ENCODE peak calls at places on chromosomes 12 and 14, in six cellular contexts. L is cardiac fibroblast, G is ovary, K is fibroblast of lung, P is uterus, J is pancreas. E is an unnamed sample.

GRCh38 chr12:48183876-48184548 is 568 bp downstream of the CCDC184 start:
- DNase-seq in P (no peak), G (peak; percentile 37), L (no peak), J (peak; percentile 80), K (no peak), E (no peak)

GRCh38 chr14:73242274-73242960 is 5.1 kb downstream of the PAPLN start:
- DNase-seq in K (no peak), L (peak; percentile 28), J (no peak), G (no peak), P (no peak), E (peak; percentile 69)

GRCh38 chr12:93851245-93851665 is 174.1 kb downstream of the CRADD start:
- DNase-seq in J (no peak), L (no peak), K (no peak), G (no peak), P (no peak), E (no peak)

GRCh38 chr14:79820866-79821535 is 390.3 kb downstream of the DIO2 start:
- DNase-seq in K (no peak), L (no peak), P (no peak), J (no peak), G (no peak), E (peak; percentile 48)

GRCh38 chr12:57272337-57273151 is 21.6 kb upstream of the STAC3 start:
- DNase-seq in G (no peak), P (no peak), K (peak; percentile 57), L (peak; percentile 47), J (no peak), E (peak; percentile 44)

GRCh38 chr14:90544566-90544965 is 147.7 kb downstream of the CALM1 start:
- DNase-seq in P (no peak), K (no peak), L (no peak), G (no peak), J (no peak), E (no peak)

GRCh38 chr14:34301107-34301734 is 160.8 kb downstream of the SPTSSA start:
- DNase-seq in G (no peak), P (peak; percentile 16), K (peak; percentile 37), J (no peak), L (peak; percentile 28), E (peak; percentile 58)

GRCh38 chr12:69698769-69699540 is at the start of gene BEST3:
- DNase-seq in J (no peak), G (no peak), L (no peak), K (no peak), P (no peak), E (no peak)

GRCh38 chr14:23207146-23207540 is 23.7 kb upstream of the SLC7A8 start:
- DNase-seq in P (no peak), J (no peak), G (no peak), L (no peak), K (no peak), E (no peak)

GRCh38 chr14:62189698-62190097 is 427.5 kb downstream of the SNAPC1 start:
- DNase-seq in P (no peak), G (no peak), L (peak; percentile 25), J (no peak), K (peak; percentile 82), E (no peak)

GRCh38 chr12:11607313-11608081 is 42.0 kb upstream of the ETV6 start:
- DNase-seq in G (peak; percentile 23), K (peak; percentile 76), L (peak; percentile 68), J (no peak), P (no peak), E (peak; percentile 90)

DNA sequence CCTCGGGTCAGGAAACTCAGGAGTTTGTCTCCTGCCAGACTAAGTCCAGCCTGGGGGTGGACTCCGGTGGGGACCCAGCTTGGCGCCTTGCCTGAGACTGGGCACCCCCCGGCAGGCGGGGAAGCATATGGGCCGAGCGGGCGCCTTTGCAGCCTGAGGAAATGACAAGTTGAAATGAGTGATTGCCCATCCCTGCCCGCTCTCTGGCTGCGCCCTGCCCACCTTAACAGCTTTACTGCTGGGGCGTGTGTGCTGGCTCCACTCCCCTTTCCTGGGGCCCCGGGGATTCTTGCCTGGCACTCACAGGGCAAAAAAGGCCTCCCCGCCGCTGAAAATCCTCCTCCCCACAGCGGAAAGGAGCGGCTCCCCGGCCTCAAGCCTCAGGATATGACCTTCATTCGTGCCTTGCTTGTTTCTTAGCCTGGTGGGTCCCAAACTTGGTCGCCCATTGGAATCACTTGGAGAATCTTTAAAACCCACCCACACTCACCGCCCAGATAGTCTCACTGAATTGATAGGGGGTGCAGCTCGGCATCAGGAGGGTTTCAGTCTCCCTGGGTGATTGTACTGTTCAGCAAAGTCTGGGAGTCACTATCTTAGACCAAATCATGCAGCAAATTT is 1.5 kb downstream of the RFLNA start:
- DNase-seq in G (no peak), K (no peak), J (no peak), L (peak; percentile 23), P (no peak), E (no peak)
- H3K4me3 ChIP-seq in G (no peak overlapping the region), K (no peak overlapping the region), J (no peak overlapping the region), L (peak overlapping the region; percentile 40), P (no peak overlapping the region), E (no peak overlapping the region)

GRCh38 chr12:84508325-84508861 is 404.2 kb downstream of the SLC6A15 start:
- DNase-seq in K (peak; percentile 83), P (peak; percentile 29), G (peak; percentile 24), L (peak; percentile 64), J (no peak), E (peak; percentile 42)
- TF ChIP-seq CTCF in K (peak; percentile 60), P (no peak), G (no peak), L (peak; percentile 53), J (no peak), E (peak; percentile 40)

GRCh38 chr12:6334940-6335450 is 6.9 kb downstream of the TNFRSF1A start:
- DNase-seq in G (no peak), J (no peak), L (no peak), K (no peak), P (peak; percentile 52), E (peak; percentile 76)
- H3K4me3 ChIP-seq in G (peak overlapping the region; percentile 41), J (no peak overlapping the region), L (peak overlapping the region; percentile 39), K (peak overlapping the region; percentile 33), P (peak overlapping the region; percentile 60), E (peak overlapping the region; percentile 52)

DNA sequence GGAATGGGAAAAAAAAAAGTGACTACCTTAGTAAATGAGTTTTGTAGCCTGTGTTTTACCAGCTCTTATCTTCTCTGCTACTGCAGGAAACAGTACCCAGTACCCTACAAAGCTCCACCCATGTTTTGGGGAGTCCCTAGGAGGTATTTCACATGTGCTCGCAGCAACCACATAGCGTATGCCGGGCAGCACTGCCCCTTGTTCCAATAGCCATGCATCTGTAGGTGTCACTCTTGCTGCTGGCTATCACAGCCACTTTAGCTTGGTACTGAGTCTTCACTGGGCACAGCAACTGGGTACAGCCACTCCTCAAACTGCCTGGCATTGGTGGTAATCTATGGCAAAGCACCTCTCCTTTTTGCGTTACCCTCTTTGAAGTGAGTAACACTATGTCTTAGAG is 2.0 kb upstream of the MDM1 start:
- DNase-seq in J (no peak), K (no peak), P (no peak), G (no peak), L (no peak), E (no peak)
- TF ChIP-seq CTCF in J (no peak), K (no peak), P (no peak), G (no peak), L (no peak), E (no peak)

GRCh38 chr12:103757248-103757647 is 83.8 kb downstream of the NT5DC3 start:
- DNase-seq in G (no peak), K (no peak), P (no peak), L (no peak), J (no peak), E (no peak)
- H3K4me3 ChIP-seq in G (no peak overlapping the region), K (no peak overlapping the region), P (no peak overlapping the region), L (no peak overlapping the region), J (no peak overlapping the region), E (no peak overlapping the region)

GRCh38 chr12:111691262-111691661 is 5.4 kb downstream of the ACAD10 start:
- DNase-seq in G (no peak), K (no peak), L (no peak), J (no peak), P (no peak), E (no peak)
- TF ChIP-seq CTCF in G (no peak), K (no peak), L (no peak), J (no peak), P (no peak), E (no peak)

GRCh38 chr12:9090220-9090619 is 25.5 kb downstream of the A2M start:
- DNase-seq in L (no peak), P (no peak), J (no peak), K (no peak), G (no peak), E (no peak)
- H3K4me3 ChIP-seq in L (no peak overlapping the region), P (no peak overlapping the region), J (no peak overlapping the region), K (no peak overlapping the region), G (no peak overlapping the region), E (no peak overlapping the region)

GRCh38 chr14:104096751-104097700 is 11.5 kb downstream of the ASPG start:
- DNase-seq in L (no peak), P (no peak), G (no peak), K (no peak), J (peak; percentile 59), E (no peak)
- TF ChIP-seq CTCF in L (no peak), P (no peak), G (no peak), K (no peak), J (no peak), E (no peak)

DNA sequence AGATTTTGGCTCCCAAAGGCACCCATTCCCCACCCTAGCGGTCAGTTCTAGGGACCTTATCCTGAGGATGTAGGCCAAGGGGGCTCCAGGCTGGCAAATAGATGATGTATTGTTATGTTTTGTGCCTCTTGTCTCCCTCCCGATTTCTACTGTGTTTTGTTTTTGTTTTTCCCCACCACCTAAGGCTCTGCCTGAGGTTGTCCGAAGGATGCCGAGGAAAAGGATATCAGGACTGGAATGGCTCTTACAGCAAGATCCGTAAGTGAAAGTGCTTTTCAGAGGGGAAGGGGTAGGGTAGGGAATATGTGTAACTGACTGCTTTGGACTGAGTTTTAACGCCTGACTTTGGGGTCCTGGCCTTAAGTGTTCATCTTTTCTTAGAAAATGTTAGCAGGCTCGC is 6.6 kb downstream of the FOXG1 start:
- DNase-seq in J (no peak), P (no peak), K (no peak), G (no peak), L (no peak), E (no peak)
- H3K4me3 ChIP-seq in J (no peak overlapping the region), P (no peak overlapping the region), K (no peak overlapping the region), G (no peak overlapping the region), L (no peak overlapping the region), E (no peak overlapping the region)

GRCh38 chr12:104109446-104110271 is 28.4 kb downstream of the NFYB start:
- DNase-seq in L (no peak), K (no peak), P (no peak), G (no peak), J (no peak), E (no peak)
- TF ChIP-seq CTCF in L (no peak), K (no peak), P (no peak), G (no peak), J (peak; percentile 12), E (no peak)

E was measured in fibroblast of villous mesenchyme.